ENCODE peak calls at places on chromosome 3, in ten cellular contexts. N is upper lobe of left lung, I is stomach, L is H1, Z is HepG2, K is sigmoid colon, O is GM12878, A is SK-N-SH, D is transverse colon, F is K562. T is an unnamed sample.

GRCh38 chr3:173395412-173396181 is 1.9 kb upstream of the NLGN1 start:
- DNase-seq in N (peak; percentile 95), I (peak; percentile 78), L (peak; percentile 77), Z (no peak), K (peak; percentile 95), O (no peak), A (peak; percentile 84), D (peak; percentile 75), F (peak; percentile 23), T (peak; percentile 95)

GRCh38 chr3:114365909-114366308 is 72.1 kb downstream of the TIGIT start:
- DNase-seq in N (no peak), I (no peak), L (no peak), Z (no peak), K (no peak), O (no peak), A (no peak), D (no peak), F (no peak), T (no peak)

GRCh38 chr3:37971467-37971866 is 19.1 kb upstream of the VILL start:
- DNase-seq in N (no peak), I (no peak), L (no peak), Z (no peak), K (no peak), O (no peak), A (no peak), D (no peak), F (no peak), T (no peak)

GRCh38 chr3:193716155-193716554 is 123.1 kb downstream of the OPA1 start:
- DNase-seq in N (no peak), I (no peak), L (no peak), Z (no peak), K (no peak), O (no peak), A (no peak), D (no peak), F (no peak), T (peak; percentile 7)

GRCh38 chr3:194006102-194006501 is 129.8 kb upstream of the HES1 start:
- DNase-seq in N (no peak), I (no peak), L (no peak), Z (no peak), K (no peak), O (no peak), A (no peak), D (no peak), F (no peak), T (no peak)

GRCh38 chr3:128435058-128435457 is 31.6 kb downstream of the DNAJB8 start:
- DNase-seq in N (no peak), I (peak; percentile 76), L (no peak), Z (no peak), K (no peak), O (no peak), A (peak; percentile 66), D (no peak), F (peak; percentile 22), T (no peak)

GRCh38 chr3:101325393-101326134 is 5.2 kb upstream of the IMPG2 start:
- DNase-seq in N (no peak), I (no peak), L (no peak), Z (no peak), K (no peak), O (no peak), A (no peak), D (no peak), F (peak; percentile 73), T (no peak)

GRCh38 chr3:39126532-39127071 is 19.1 kb downstream of the TTC21A start:
- DNase-seq in N (no peak), I (no peak), L (no peak), Z (peak; percentile 56), K (peak; percentile 70), O (no peak), A (peak; percentile 52), D (peak; percentile 56), F (peak; percentile 78), T (no peak)

GRCh38 chr3:189863031-189863430 is 231.8 kb downstream of the TP63 start:
- DNase-seq in N (no peak), I (no peak), L (no peak), Z (no peak), K (no peak), O (no peak), A (no peak), D (no peak), F (no peak), T (no peak)

DNA sequence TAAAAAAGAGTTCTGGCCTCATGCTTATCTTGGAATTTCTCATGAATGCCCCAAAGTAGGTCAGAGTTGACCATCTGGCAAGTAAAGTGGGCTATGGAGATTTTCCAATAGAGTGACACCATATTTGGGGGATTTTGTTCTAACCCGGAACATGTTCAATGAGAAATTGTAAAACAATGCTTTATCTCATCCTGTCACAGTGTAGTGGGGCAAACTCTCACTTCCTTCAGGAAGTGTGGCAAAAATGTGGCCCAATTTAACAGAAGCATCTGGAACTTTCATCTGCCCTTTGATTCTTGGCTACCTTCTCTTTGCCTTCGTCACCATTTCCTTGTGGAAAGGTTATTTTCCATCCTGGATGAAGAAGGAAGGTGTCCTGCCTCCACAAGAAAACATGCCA is 70.8 kb downstream of the ADAMTS9 start:
- DNase-seq in N (no peak), I (no peak), L (no peak), Z (no peak), K (no peak), O (no peak), A (no peak), D (no peak), F (no peak), T (no peak)
- TF ChIP-seq POLR2AphosphoS5 in N (peak; percentile 87), I (peak; percentile 30), L (no peak), Z (no peak), K (no peak), O (no peak), A (no peak), D (no peak), F (no peak), T (peak; percentile 77)

DNA sequence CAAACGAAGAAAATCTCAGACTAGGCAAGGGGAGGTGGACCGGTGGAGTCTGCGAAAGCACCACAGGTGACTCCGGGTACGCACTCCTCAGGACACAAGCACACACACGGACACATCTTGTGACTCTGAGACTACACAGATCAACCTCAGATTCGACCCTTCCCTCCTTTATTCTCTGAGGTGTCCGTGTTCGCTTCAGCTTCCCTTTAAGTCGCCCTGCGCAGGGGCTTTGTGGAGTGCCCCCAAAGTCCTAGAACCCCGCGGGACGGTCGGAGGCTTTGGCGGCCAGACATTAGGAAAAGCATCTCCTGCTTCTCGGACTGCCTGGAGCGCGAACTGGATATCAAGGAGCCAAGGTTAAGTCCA is 805 bp downstream of the DGKG start:
- DNase-seq in N (no peak), I (no peak), L (no peak), Z (no peak), K (no peak), O (no peak), A (no peak), D (no peak), F (no peak), T (no peak)
- H3K4me1 ChIP-seq in N (peaks cover 5% of the 10 kb centered on the region), I (peaks cover 16% of the 10 kb centered on the region), L (peaks cover 9% of the 10 kb centered on the region), Z (peaks cover 71% of the 10 kb centered on the region), K (peaks cover 40% of the 10 kb centered on the region), O (peaks cover 10% of the 10 kb centered on the region), A (no peaks in the 10 kb centered on the region), D (peaks cover 26% of the 10 kb centered on the region), F (no peaks in the 10 kb centered on the region), T (peaks cover 32% of the 10 kb centered on the region)

GRCh38 chr3:73144276-73144675 is 82.8 kb downstream of the EBLN2 start:
- DNase-seq in N (no peak), I (no peak), L (no peak), Z (no peak), K (no peak), O (no peak), A (no peak), D (no peak), F (no peak), T (no peak)

GRCh38 chr3:73143401-73143800 is 81.9 kb downstream of the EBLN2 start:
- DNase-seq in N (no peak), I (no peak), L (no peak), Z (no peak), K (no peak), O (no peak), A (no peak), D (no peak), F (no peak), T (no peak)

GRCh38 chr3:73141531-73141930 is 80.1 kb downstream of the EBLN2 start:
- DNase-seq in N (no peak), I (no peak), L (no peak), Z (no peak), K (no peak), O (no peak), A (no peak), D (no peak), F (no peak), T (peak; percentile 80)

GRCh38 chr3:73144828-73145227 is 83.4 kb downstream of the EBLN2 start:
- DNase-seq in N (no peak), I (no peak), L (no peak), Z (no peak), K (no peak), O (no peak), A (no peak), D (no peak), F (no peak), T (peak; percentile 5)

DNA sequence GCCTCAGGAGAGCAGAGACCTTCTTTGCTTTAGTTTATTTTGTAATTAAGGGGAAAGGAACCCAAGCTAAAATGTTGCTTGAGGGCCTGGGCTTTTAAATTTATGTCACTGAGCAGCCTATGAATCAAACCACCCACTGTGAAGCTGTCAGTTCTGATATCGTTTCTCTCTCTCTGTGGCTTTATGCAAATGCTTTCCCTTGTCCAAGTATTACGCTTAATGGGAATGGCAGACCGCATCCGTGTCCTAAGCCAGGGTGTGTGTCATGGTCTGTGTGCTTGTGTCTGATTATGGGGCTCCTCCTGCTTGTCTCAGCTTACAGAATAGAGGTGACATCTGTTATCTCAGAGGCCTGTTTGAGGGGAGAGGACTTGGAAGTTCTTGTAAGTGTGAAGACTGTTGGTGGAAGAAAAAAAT is 82.4 kb downstream of the EBLN2 start:
- DNase-seq in N (no peak), I (no peak), L (no peak), Z (no peak), K (no peak), O (no peak), A (no peak), D (no peak), F (peak; percentile 93), T (no peak)
- TF ChIP-seq EP300 in N (no peak), I (no peak), L (no peak), Z (no peak), K (no peak), O (no peak), A (no peak), D (no peak), F (peak; percentile 85), T (no peak)

GRCh38 chr3:106446271-106446670 is 577.5 kb upstream of the CBLB start:
- DNase-seq in N (no peak), I (no peak), L (no peak), Z (no peak), K (no peak), O (no peak), A (no peak), D (no peak), F (no peak), T (no peak)
- TF ChIP-seq POLR2AphosphoS5 in N (no peak), I (no peak), L (no peak), Z (no peak), K (no peak), O (no peak), A (no peak), D (no peak), F (no peak), T (no peak)

GRCh38 chr3:149314807-149315578 is 18.4 kb downstream of the TM4SF18 start:
- DNase-seq in N (no peak), I (no peak), L (no peak), Z (peak; percentile 71), K (no peak), O (no peak), A (no peak), D (no peak), F (no peak), T (no peak)
- H3K4me1 ChIP-seq in N (no peaks in the 10 kb centered on the region), I (no peaks in the 10 kb centered on the region), L (no peaks in the 10 kb centered on the region), Z (peaks cover 68% of the 10 kb centered on the region), K (no peaks in the 10 kb centered on the region), O (no peaks in the 10 kb centered on the region), A (peaks cover 3% of the 10 kb centered on the region), D (peaks cover 13% of the 10 kb centered on the region), F (no peaks in the 10 kb centered on the region), T (no peaks in the 10 kb centered on the region)